ENCODE peak calls at places on chromosome 4, in six cellular contexts. A is lung, J is H1, U is tibial artery, H is neural progenitor cell, V is left ventricle myocardium inferior. N is an unnamed sample.

GRCh38 chr4:66688674-66689073 is 856.6 kb downstream of the CENPC start:
- DNase-seq in V (no peak), J (no peak), A (no peak), H (no peak), U (no peak), N (no peak)

GRCh38 chr4:88706574-88706973 is 8.9 kb upstream of the NAP1L5 start:
- DNase-seq in U (peak), A (no peak), V (no peak), J (no peak), H (peak), N (no peak)

GRCh38 chr4:88600129-88600849 is 8.0 kb downstream of the HERC3 start:
- DNase-seq in V (no peak), J (no peak), U (no peak), A (no peak), H (no peak), N (no peak)

GRCh38 chr4:1154523-1155182 is 17.7 kb downstream of the SPON2 start:
- DNase-seq in U (peak), J (no peak), V (no peak), A (no peak), H (no peak), N (no peak)

GRCh38 chr4:56704074-56704473 is 23.0 kb upstream of the HOPX start:
- DNase-seq in H (no peak), V (no peak), U (no peak), J (no peak), A (no peak), N (no peak)

GRCh38 chr4:113618205-113618604 is 143.3 kb downstream of the CAMK2D start:
- DNase-seq in A (no peak), J (no peak), V (no peak), H (no peak), U (no peak), N (no peak)

GRCh38 chr4:87679449-87680169 is 29.5 kb downstream of the DMP1 start:
- DNase-seq in U (no peak), V (peak), A (no peak), J (peak), H (peak), N (peak)

GRCh38 chr4:105709081-105709450 is 482 bp downstream of the GSTCD start:
- DNase-seq in V (no peak), U (no peak), H (peak), J (no peak), A (no peak), N (no peak)

GRCh38 chr4:76061977-76062376 is 12.5 kb upstream of the ART3 start:
- DNase-seq in J (no peak), U (no peak), H (no peak), A (no peak), V (no peak), N (no peak)

GRCh38 chr4:98928131-98928504 is 815 bp downstream of the EIF4E start:
- DNase-seq in J (peak), H (peak), V (peak), U (peak), A (peak), N (peak)

GRCh38 chr4:145098675-145099037 is 545 bp downstream of the ABCE1 start:
- DNase-seq in U (no peak), J (no peak), A (peak), H (no peak), V (no peak), N (peak)

GRCh38 chr4:158079661-158080060 is 93.2 kb downstream of the GASK1B start:
- DNase-seq in V (no peak), A (no peak), U (no peak), J (no peak), H (no peak), N (no peak)

GRCh38 chr4:9891740-9892139 is 110.3 kb downstream of the DRD5 start:
- DNase-seq in V (no peak), U (no peak), A (no peak), H (no peak), J (no peak), N (no peak)

GRCh38 chr4:797066-797465 is 28.9 kb downstream of the CPLX1 start:
- DNase-seq in V (no peak), U (no peak), A (no peak), J (no peak), H (no peak), N (no peak)

GRCh38 chr4:19301527-19301926 is 950.2 kb upstream of the SLIT2 start:
- DNase-seq in V (no peak), H (no peak), A (no peak), U (no peak), J (no peak), N (no peak)

GRCh38 chr4:41719417-41719816 is 29.1 kb downstream of the PHOX2B start:
- DNase-seq in U (no peak), J (no peak), A (no peak), H (no peak), V (no peak), N (no peak)

GRCh38 chr4:142373610-142374009 is 472.5 kb downstream of the INPP4B start:
- DNase-seq in J (no peak), U (no peak), V (no peak), A (no peak), H (no peak), N (no peak)

GRCh38 chr4:151644625-151645024 is 116.2 kb downstream of the GATB start:
- DNase-seq in A (no peak), H (peak), U (no peak), V (no peak), J (no peak), N (no peak)

GRCh38 chr4:80017125-80017854 is 55.7 kb downstream of the ANTXR2 start:
- DNase-seq in H (no peak), U (no peak), V (no peak), J (no peak), A (no peak), N (no peak)

GRCh38 chr4:69075061-69075792 is 21.0 kb upstream of the UGT2B7 start:
- DNase-seq in A (no peak), U (no peak), V (no peak), J (no peak), H (no peak), N (no peak)

GRCh38 chr4:91279899-91280298 is 1023.9 kb upstream of the GRID2 start:
- DNase-seq in J (no peak), H (no peak), U (no peak), V (peak), A (no peak), N (no peak)

GRCh38 chr4:122783301-122784215 is 43.1 kb upstream of the FGF2 start:
- DNase-seq in J (peak), H (peak), U (peak), V (peak), A (peak), N (no peak)

GRCh38 chr4:128525939-128526630 is 238.5 kb upstream of the PGRMC2 start:
- DNase-seq in A (no peak), U (no peak), V (no peak), J (no peak), H (no peak), N (no peak)

GRCh38 chr4:32658019-32658418 is 1937.8 kb downstream of the PCDH7 start:
- DNase-seq in J (no peak), U (no peak), H (no peak), V (no peak), A (no peak), N (no peak)

GRCh38 chr4:141807501-141807900 is 171.1 kb downstream of the IL15 start:
- DNase-seq in A (no peak), U (no peak), H (no peak), J (no peak), V (no peak), N (no peak)

GRCh38 chr4:63921561-63921960 is 487.7 kb downstream of the TECRL start:
- DNase-seq in U (peak), V (no peak), A (no peak), J (no peak), H (no peak), N (no peak)

GRCh38 chr4:125420499-125420898 is 105.7 kb downstream of the FAT4 start:
- DNase-seq in A (no peak), H (no peak), V (no peak), U (no peak), J (no peak), N (no peak)

GRCh38 chr4:52954771-52955170 is 92.7 kb downstream of the RASL11B start:
- DNase-seq in J (no peak), U (no peak), V (no peak), A (no peak), H (no peak), N (no peak)

GRCh38 chr4:8039290-8039689 is 99.6 kb upstream of the AFAP1 start:
- DNase-seq in H (peak), V (no peak), U (no peak), A (no peak), J (no peak), N (no peak)

GRCh38 chr4:145840162-145840768 is 98.4 kb downstream of the ZNF827 start:
- DNase-seq in V (no peak), J (no peak), U (no peak), H (no peak), A (no peak), N (no peak)

GRCh38 chr4:182236186-182236585 is 7.0 kb upstream of the TENM3 start:
- DNase-seq in U (no peak), J (no peak), H (no peak), A (no peak), V (no peak), N (no peak)

GRCh38 chr4:8775751-8776355 is 95.8 kb downstream of the HMX1 start:
- DNase-seq in J (no peak), A (no peak), H (no peak), V (no peak), U (peak), N (no peak)

GRCh38 chr4:83613994-83614393 is 78.1 kb downstream of the GPAT3 start:
- DNase-seq in V (no peak), J (no peak), A (no peak), H (no peak), U (no peak), N (no peak)

GRCh38 chr4:30754021-30754420 is 33.9 kb downstream of the PCDH7 start:
- DNase-seq in J (no peak), U (no peak), V (no peak), H (no peak), A (no peak), N (no peak)

GRCh38 chr4:124179521-124180186 is 532.9 kb downstream of the ANKRD50 start:
- DNase-seq in H (no peak), V (no peak), A (no peak), U (no peak), J (no peak), N (no peak)

GRCh38 chr4:34108456-34108855 is 2135.9 kb downstream of the ARAP2 start:
- DNase-seq in J (no peak), H (no peak), V (no peak), A (no peak), U (no peak), N (no peak)

GRCh38 chr4:6341696-6342095 is 72.0 kb downstream of the WFS1 start:
- DNase-seq in A (no peak), H (no peak), J (no peak), U (no peak), V (no peak), N (no peak)
- H3K27ac ChIP-seq in A (no peak), H (no peak), J (no peak), U (no peak), V (no peak), N (no peak)

DNA sequence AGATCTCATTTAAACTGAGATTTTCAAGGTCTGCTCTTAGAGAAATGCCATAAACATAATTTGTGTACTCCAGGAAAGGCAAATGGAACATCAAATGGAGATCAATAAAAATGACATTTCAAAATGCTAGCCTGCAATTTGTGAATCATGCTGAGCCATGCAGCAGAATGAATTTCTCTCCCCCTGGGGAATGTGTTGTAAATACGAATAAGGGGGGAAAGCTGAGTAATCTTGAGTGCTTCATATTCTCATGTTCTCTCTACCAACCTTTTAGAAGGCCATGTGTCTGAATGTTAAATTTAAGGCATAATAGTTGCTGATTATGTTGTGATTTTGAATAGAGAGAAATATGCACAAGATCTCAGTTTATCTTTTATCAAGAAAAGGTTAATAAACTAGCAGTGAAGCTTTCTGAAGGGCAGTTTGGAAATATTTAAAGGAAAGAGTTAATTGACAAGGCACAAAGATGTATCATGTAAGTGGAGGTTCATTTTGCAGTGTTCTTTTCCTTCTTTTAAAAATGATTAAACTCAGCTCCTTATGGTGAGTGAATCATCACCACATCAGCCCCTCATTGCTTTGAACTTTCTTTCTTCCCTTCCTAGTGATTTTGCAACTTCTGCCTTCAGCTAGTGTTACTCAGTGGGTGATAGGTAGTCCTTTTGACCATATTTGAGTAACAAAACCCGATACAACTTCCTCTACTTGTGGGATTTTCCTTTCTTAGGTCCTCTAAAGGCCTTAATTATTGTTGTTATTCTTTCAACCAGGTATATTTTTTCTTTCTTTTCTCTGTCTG is 8.0 kb downstream of the ZCCHC4 start:
- DNase-seq in H (no peak), U (no peak), V (no peak), J (no peak), A (no peak), N (no peak)
- H3K4me3 ChIP-seq in H (no peak), U (no peak), V (no peak), J (no peak), A (no peak), N (no peak)

DNA sequence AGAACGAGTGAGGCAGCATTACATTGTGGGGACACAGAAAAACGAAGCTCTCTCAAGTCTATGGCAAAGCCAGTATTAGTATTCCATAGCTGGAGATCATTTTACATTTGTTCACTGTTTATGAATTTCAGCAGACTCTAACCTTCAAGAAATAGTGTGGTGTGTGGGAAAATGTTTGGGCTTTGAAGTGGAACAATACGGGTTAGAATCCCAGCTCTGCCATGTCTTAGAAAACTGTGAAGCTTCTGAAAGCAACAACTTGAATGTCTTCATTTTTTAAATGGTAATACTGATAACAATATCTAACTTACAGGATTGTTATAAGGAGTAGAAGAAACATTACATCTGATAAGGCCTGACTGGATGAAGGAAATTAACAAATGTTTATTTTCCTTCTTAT is 217.7 kb downstream of the NR3C2 start:
- DNase-seq in A (no peak), U (no peak), V (no peak), J (no peak), H (no peak), N (no peak)
- H3K27ac ChIP-seq in A (no peak), U (no peak), V (no peak), J (no peak), H (no peak), N (no peak)

DNA sequence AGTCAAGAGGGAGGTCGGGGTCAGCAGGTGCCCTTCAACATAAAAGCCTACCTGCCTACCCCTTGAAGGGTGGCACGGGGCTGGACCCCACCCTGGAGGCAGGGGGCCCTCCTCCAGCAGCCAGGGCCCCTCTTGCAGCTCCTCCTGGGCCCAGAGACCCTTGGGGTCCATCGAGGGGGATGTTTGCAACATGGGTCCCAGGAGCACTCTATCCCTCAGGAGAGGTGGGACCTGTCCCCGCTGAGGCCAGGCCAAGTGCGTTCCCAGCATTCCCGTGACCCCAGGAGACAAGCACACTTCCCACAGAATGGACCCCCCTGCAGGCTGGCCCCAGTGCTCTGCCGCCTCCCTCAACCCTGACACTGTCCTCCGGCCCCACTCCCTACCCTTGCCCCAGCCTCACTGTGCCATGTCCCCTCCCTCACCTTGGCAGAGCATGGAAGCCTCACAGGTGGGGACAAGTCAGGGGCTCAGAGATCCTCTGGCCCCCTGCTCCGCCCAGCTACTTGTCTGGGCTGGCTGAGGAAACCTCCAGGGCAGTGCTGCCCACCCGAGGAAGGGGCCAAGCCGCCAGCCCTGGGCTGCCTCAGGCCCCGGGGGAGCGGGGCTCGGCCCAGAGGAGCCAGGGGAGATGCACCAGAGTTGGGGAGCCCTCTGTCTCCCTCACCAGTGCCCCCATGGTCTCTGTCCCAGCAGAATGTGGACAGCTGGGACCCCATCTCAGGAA is 2.2 kb downstream of the MXD4 start:
- DNase-seq in J (no peak), V (peak), A (no peak), H (no peak), U (peak), N (no peak)
- H3K4me3 ChIP-seq in J (no peak), V (peak), A (peak), H (no peak), U (peak), N (no peak)

GRCh38 chr4:23745377-23745776 is 144.5 kb downstream of the PPARGC1A start:
- DNase-seq in H (no peak), U (no peak), A (no peak), J (no peak), V (no peak), N (no peak)
- H3K27ac ChIP-seq in H (no peak), U (no peak), A (no peak), J (no peak), V (no peak), N (no peak)

DNA sequence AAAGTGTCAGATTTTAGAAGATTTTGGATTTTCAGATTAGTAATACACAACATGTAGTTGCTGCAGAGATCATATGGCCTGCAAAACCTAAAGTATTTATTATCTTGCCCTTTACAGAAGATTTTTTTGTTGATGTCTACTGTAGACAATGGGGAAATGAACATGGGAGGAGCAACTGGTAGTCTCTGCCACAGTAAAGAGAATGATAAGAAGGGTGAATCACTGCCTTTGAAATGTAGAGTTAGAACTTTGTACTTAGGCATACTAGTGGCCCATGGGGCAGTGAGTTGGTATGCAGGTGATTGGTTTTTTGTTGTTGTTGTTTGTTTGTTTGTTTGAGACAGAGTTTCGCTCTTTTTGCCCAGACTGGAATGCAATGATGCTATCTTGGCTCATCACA is 50.1 kb downstream of the GAB1 start:
- DNase-seq in H (no peak), A (no peak), U (no peak), J (no peak), V (no peak), N (no peak)
- H3K4me3 ChIP-seq in H (no peak), A (no peak), U (no peak), J (no peak), V (no peak), N (no peak)

GRCh38 chr4:54513741-54514140 is 144.0 kb upstream of the KIT start:
- DNase-seq in H (no peak), J (no peak), U (no peak), V (no peak), A (no peak), N (no peak)

GRCh38 chr4:54516556-54517215 is 141.1 kb upstream of the KIT start:
- DNase-seq in U (no peak), J (no peak), A (no peak), H (no peak), V (peak), N (no peak)

GRCh38 chr4:54517793-54518444 is 139.8 kb upstream of the KIT start:
- DNase-seq in U (no peak), A (no peak), V (no peak), J (no peak), H (no peak), N (no peak)

GRCh38 chr4:54509057-54509456 is 148.7 kb upstream of the KIT start:
- DNase-seq in U (no peak), H (no peak), J (no peak), A (no peak), V (no peak), N (no peak)

GRCh38 chr4:54513231-54513630 is 144.5 kb upstream of the KIT start:
- DNase-seq in V (peak), A (no peak), J (no peak), U (no peak), H (no peak), N (no peak)
- H3K27ac ChIP-seq in V (no peak), A (no peak), J (no peak), U (no peak), H (no peak), N (no peak)

GRCh38 chr4:165874799-165875371 is 1.8 kb downstream of the TLL1 start:
- DNase-seq in J (no peak), V (peak), U (no peak), A (no peak), H (peak), N (no peak)

GRCh38 chr4:165873298-165874071 is 448 bp downstream of the TLL1 start:
- DNase-seq in J (no peak), H (peak), A (no peak), V (peak), U (no peak), N (no peak)

GRCh38 chr4:165877291-165877690 is 4.3 kb downstream of the TLL1 start:
- DNase-seq in J (no peak), U (no peak), V (no peak), H (no peak), A (no peak), N (no peak)

GRCh38 chr4:165874072-165874798 is 1.2 kb downstream of the TLL1 start:
- DNase-seq in V (peak), H (peak), J (no peak), U (no peak), A (no peak), N (no peak)

GRCh38 chr4:165875446-165875845 is 2.4 kb downstream of the TLL1 start:
- DNase-seq in J (no peak), U (no peak), V (no peak), H (no peak), A (no peak), N (no peak)
- H3K4me3 ChIP-seq in J (no peak), U (no peak), V (peak), H (no peak), A (no peak), N (no peak)

GRCh38 chr4:70113656-70114055 is 40.4 kb upstream of the PRR27 start:
- DNase-seq in U (no peak), A (no peak), J (no peak), V (no peak), H (no peak), N (no peak)

GRCh38 chr4:70114091-70114490 is 39.9 kb upstream of the PRR27 start:
- DNase-seq in A (no peak), J (no peak), U (no peak), H (no peak), V (no peak), N (no peak)

GRCh38 chr4:70110917-70111316 is 43.1 kb upstream of the PRR27 start:
- DNase-seq in H (no peak), A (no peak), J (no peak), U (no peak), V (no peak), N (no peak)
- H3K27ac ChIP-seq in H (no peak), A (no peak), J (no peak), U (no peak), V (no peak), N (no peak)